ENCODE peak calls at places on chromosomes 3 and 15, in five cellular contexts. Y, A, K, N and O are unnamed samples.

GRCh38 chr3:172152869-172153268 is 113.5 kb downstream of the FNDC3B start:
- DNase-seq in K (peak; percentile 67), N (no peak), A (no peak), Y (peak; percentile 70), O (peak; percentile 85)

GRCh38 chr3:148333091-148333490 is 364.6 kb upstream of the AGTR1 start:
- DNase-seq in N (no peak), K (no peak), A (no peak), Y (no peak), O (no peak)

GRCh38 chr15:89746386-89746974 is 4.6 kb downstream of the MESP1 start:
- DNase-seq in Y (no peak), K (peak; percentile 21), N (no peak), A (no peak), O (no peak)

GRCh38 chr15:63414474-63415201 is 33.0 kb upstream of the CA12 start:
- DNase-seq in N (no peak), K (no peak), Y (no peak), A (no peak), O (no peak)

GRCh38 chr15:74763416-74763815 is 14.8 kb downstream of the CYP1A2 start:
- DNase-seq in K (no peak), N (no peak), A (no peak), Y (no peak), O (no peak)

GRCh38 chr3:171825222-171825828 is 15.0 kb upstream of the PLD1 start:
- DNase-seq in Y (no peak), N (no peak), A (no peak), K (peak; percentile 95), O (no peak)

GRCh38 chr15:80891006-80891405 is 98.6 kb downstream of the MESD start:
- DNase-seq in A (no peak), K (peak; percentile 50), Y (no peak), N (no peak), O (no peak)

GRCh38 chr15:65862682-65863081 is 6.6 kb upstream of the RAB11A start:
- DNase-seq in N (no peak), A (peak; percentile 39), Y (peak; percentile 52), K (peak; percentile 85), O (no peak)

GRCh38 chr15:57375827-57376694 is at the start of gene CGNL1:
- DNase-seq in K (peak; percentile 62), A (peak; percentile 65), N (peak; percentile 36), Y (peak; percentile 65), O (peak; percentile 62)

GRCh38 chr15:93358171-93359036 is 269.4 kb upstream of the RGMA start:
- DNase-seq in N (no peak), K (no peak), A (no peak), Y (no peak), O (no peak)
- H3K4me1 ChIP-seq in N (no peaks in the 10 kb centered on the region), K (no peaks in the 10 kb centered on the region), A (no peaks in the 10 kb centered on the region), Y (no peaks in the 10 kb centered on the region), O (no peaks in the 10 kb centered on the region)

GRCh38 chr3:120440001-120440703 is 10.6 kb downstream of the FSTL1 start:
- DNase-seq in A (no peak), K (peak; percentile 50), N (peak; percentile 22), Y (no peak), O (no peak)

GRCh38 chr3:120440762-120441161 is 10.0 kb downstream of the FSTL1 start:
- DNase-seq in N (no peak), K (no peak), Y (no peak), A (no peak), O (no peak)

GRCh38 chr3:120438216-120438615 is 12.6 kb downstream of the FSTL1 start:
- DNase-seq in A (no peak), K (no peak), N (no peak), Y (no peak), O (no peak)

GRCh38 chr3:120437559-120437958 is 13.2 kb downstream of the FSTL1 start:
- DNase-seq in N (no peak), A (no peak), K (no peak), Y (no peak), O (no peak)

DNA sequence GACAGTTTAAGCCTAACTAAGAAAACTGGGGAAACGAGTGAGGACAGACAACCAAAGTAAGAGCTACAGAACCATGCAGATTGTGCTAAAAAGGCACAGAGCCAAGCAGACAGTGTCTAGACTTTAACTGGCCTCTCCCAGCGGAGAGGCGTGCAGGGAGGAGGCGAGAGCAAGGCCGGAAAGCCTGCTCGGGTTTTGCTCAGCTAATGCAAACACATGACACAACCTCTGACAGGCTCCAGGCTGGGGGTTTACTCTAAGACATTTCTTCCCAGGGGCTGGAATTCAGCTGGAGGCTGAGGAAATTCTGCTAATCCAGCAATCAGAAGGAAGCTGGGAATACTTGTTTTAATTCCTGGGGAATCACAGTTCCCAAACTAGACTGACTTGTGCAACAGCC is 11.8 kb downstream of the FSTL1 start:
- DNase-seq in A (no peak), Y (peak; percentile 65), K (peak; percentile 94), N (peak; percentile 25), O (peak; percentile 87)
- H3K4me3 ChIP-seq in A (no peak overlapping the region), Y (no peak overlapping the region), K (no peak overlapping the region), N (no peak overlapping the region), O (no peak overlapping the region)

GRCh38 chr15:68434021-68434420 is 2.1 kb upstream of the ITGA11 start:
- DNase-seq in A (no peak), K (no peak), Y (no peak), N (no peak), O (no peak)
- H3K27me3 ChIP-seq in A (no peaks in the 10 kb centered on the region), K (peaks cover 76% of the 10 kb centered on the region), Y (peaks cover 19% of the 10 kb centered on the region), N (peaks cover 22% of the 10 kb centered on the region), O (no peaks in the 10 kb centered on the region)

DNA sequence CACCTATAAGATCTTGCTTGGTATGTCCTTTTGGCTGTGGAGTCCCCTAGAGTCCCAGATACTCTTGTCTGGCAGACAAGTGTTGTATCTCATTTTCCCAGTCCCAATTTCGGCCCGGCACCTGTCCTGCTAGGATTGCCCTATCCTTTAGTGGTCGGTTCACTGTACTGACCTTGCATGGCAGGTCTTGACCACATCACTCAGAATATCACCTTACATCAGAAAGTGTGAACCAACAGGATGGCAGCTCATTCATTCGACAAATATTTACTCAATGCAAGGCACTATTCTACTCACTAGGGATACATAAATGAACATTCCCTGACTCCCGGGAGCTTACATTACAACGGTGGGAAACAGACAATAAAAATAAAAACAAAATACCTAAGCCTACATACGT is 5.7 kb upstream of the CCDC80 start:
- DNase-seq in K (no peak), Y (no peak), A (no peak), N (no peak), O (no peak)
- H3K4me1 ChIP-seq in K (peaks cover 12% of the 10 kb centered on the region), Y (peaks cover 14% of the 10 kb centered on the region), A (no peaks in the 10 kb centered on the region), N (peaks cover 14% of the 10 kb centered on the region), O (no peaks in the 10 kb centered on the region)